ENCODE peak calls at places on chromosomes 1 and 21, in six cellular contexts. D, A, U, J, O and V are unnamed samples.

GRCh38 chr1:59107516-59107915 is 189.4 kb upstream of the FGGY start:
- DNase-seq in D (no peak), A (no peak), U (no peak), J (no peak), O (no peak), V (peak)

GRCh38 chr1:65630855-65631254 is 161.8 kb upstream of the PDE4B start:
- DNase-seq in D (no peak), A (no peak), U (peak), J (peak), O (peak), V (no peak)

GRCh38 chr1:76090284-76091180 is 16.0 kb downstream of the ST6GALNAC3 start:
- DNase-seq in D (no peak), A (no peak), U (no peak), J (no peak), O (no peak), V (no peak)

GRCh38 chr1:63413394-63413793 is 46.0 kb downstream of the ALG6 start:
- DNase-seq in D (no peak), A (no peak), U (no peak), J (no peak), O (no peak), V (no peak)

GRCh38 chr1:39360726-39361125 is 130.7 kb upstream of the BMP8A start:
- DNase-seq in D (no peak), A (no peak), U (no peak), J (no peak), O (peak), V (peak)

GRCh38 chr1:149945206-149945605 is 8.5 kb upstream of the MTMR11 start:
- DNase-seq in D (no peak), A (no peak), U (no peak), J (no peak), O (no peak), V (no peak)

GRCh38 chr1:108503062-108503740 is 53.1 kb downstream of the NBPF6 start:
- DNase-seq in D (no peak), A (no peak), U (peak), J (peak), O (peak), V (no peak)

GRCh38 chr1:111279144-111279543 is 11.5 kb upstream of the CHIA start:
- DNase-seq in D (no peak), A (no peak), U (no peak), J (no peak), O (no peak), V (no peak)

GRCh38 chr21:46486481-46487000 is 27.9 kb downstream of the DIP2A start:
- DNase-seq in D (no peak), A (no peak), U (peak), J (no peak), O (no peak), V (no peak)

GRCh38 chr1:117118101-117118500 is 3.4 kb downstream of the TRIM45 start:
- DNase-seq in D (no peak), A (no peak), U (no peak), J (no peak), O (no peak), V (no peak)

GRCh38 chr1:228037401-228038386 is 30.9 kb downstream of the WNT3A start:
- DNase-seq in D (no peak), A (peak), U (peak), J (no peak), O (peak), V (no peak)

GRCh38 chr1:3910769-3911520 is 10.9 kb upstream of the C1orf174 start:
- DNase-seq in D (peak), A (peak), U (peak), J (peak), O (peak), V (peak)

GRCh38 chr21:43806017-43806710 is 16.8 kb downstream of the RRP1 start:
- DNase-seq in D (peak), A (no peak), U (no peak), J (no peak), O (no peak), V (no peak)

GRCh38 chr21:39454949-39455668 is 3.3 kb downstream of the SH3BGR start:
- DNase-seq in D (no peak), A (no peak), U (no peak), J (no peak), O (no peak), V (no peak)

GRCh38 chr21:37878946-37879660 is 37.2 kb downstream of the KCNJ6 start:
- DNase-seq in D (no peak), A (no peak), U (peak), J (peak), O (peak), V (no peak)

GRCh38 chr1:23013657-23014056 is 2.0 kb downstream of the TEX46 start:
- DNase-seq in D (no peak), A (no peak), U (no peak), J (peak), O (no peak), V (peak)

GRCh38 chr1:60970081-60970509 is 112.3 kb upstream of the NFIA start:
- DNase-seq in D (no peak), A (no peak), U (peak), J (peak), O (peak), V (no peak)

GRCh38 chr1:150507912-150508864 is at the start of gene ECM1:
- DNase-seq in D (no peak), A (no peak), U (peak), J (peak), O (peak), V (peak)

GRCh38 chr1:21361506-21361905 is 71.2 kb upstream of the ECE1 start:
- DNase-seq in D (no peak), A (no peak), U (no peak), J (no peak), O (no peak), V (no peak)

GRCh38 chr1:158329807-158330206 is 1.5 kb downstream of the CD1B start:
- DNase-seq in D (no peak), A (peak), U (no peak), J (no peak), O (peak), V (peak)

GRCh38 chr1:4216231-4216630 is 316.2 kb upstream of the C1orf174 start:
- DNase-seq in D (no peak), A (no peak), U (no peak), J (no peak), O (no peak), V (no peak)

GRCh38 chr1:148353461-148354283 is 129.4 kb downstream of the PPIAL4G start:
- DNase-seq in D (peak), A (no peak), U (peak), J (no peak), O (peak), V (peak)

GRCh38 chr1:200524092-200524491 is 96.5 kb downstream of the KIF14 start:
- DNase-seq in D (no peak), A (no peak), U (no peak), J (peak), O (no peak), V (no peak)

GRCh38 chr1:18923721-18924610 is 21.6 kb upstream of the ALDH4A1 start:
- DNase-seq in D (no peak), A (no peak), U (peak), J (no peak), O (peak), V (peak)

GRCh38 chr1:201775380-201775779 is 53.6 kb upstream of the IPO9 start:
- DNase-seq in D (no peak), A (no peak), U (no peak), J (no peak), O (no peak), V (no peak)

GRCh38 chr1:31587720-31588423 is 11.6 kb downstream of the TINAGL1 start:
- DNase-seq in D (no peak), A (peak), U (no peak), J (peak), O (peak), V (peak)

GRCh38 chr1:69121708-69122107 is 446.0 kb upstream of the LRRC7 start:
- DNase-seq in D (no peak), A (no peak), U (no peak), J (no peak), O (peak), V (no peak)

GRCh38 chr1:225454733-225455132 is 26.9 kb upstream of the LBR start:
- DNase-seq in D (no peak), A (peak), U (peak), J (peak), O (peak), V (peak)

GRCh38 chr1:223273511-223273910 is 90.5 kb downstream of the SUSD4 start:
- DNase-seq in D (no peak), A (no peak), U (no peak), J (no peak), O (no peak), V (no peak)

GRCh38 chr1:111204211-111204883 is 3.9 kb upstream of the DENND2D start:
- DNase-seq in D (peak), A (peak), U (no peak), J (peak), O (no peak), V (peak)

GRCh38 chr1:22110016-22110415 is 32.9 kb downstream of the WNT4 start:
- DNase-seq in D (no peak), A (no peak), U (no peak), J (no peak), O (no peak), V (no peak)

GRCh38 chr1:85494957-85495266 is 30.0 kb upstream of the DDAH1 start:
- DNase-seq in D (no peak), A (no peak), U (peak), J (peak), O (peak), V (no peak)

GRCh38 chr1:234538062-234538731 is 59.2 kb upstream of the TARBP1 start:
- DNase-seq in D (no peak), A (no peak), U (no peak), J (no peak), O (no peak), V (no peak)

GRCh38 chr21:38241029-38241740 is 15.6 kb upstream of the KCNJ15 start:
- DNase-seq in D (no peak), A (no peak), U (no peak), J (no peak), O (peak), V (no peak)

GRCh38 chr1:21313146-21313885 is 23.1 kb upstream of the ECE1 start:
- DNase-seq in D (no peak), A (no peak), U (peak), J (no peak), O (no peak), V (no peak)

GRCh38 chr1:92043621-92044020 is 13.8 kb downstream of the EPHX4 start:
- DNase-seq in D (no peak), A (no peak), U (no peak), J (no peak), O (no peak), V (no peak)